ENCODE peak calls at places on chromosomes 7 and 10, in four cellular contexts. J, E, N and K are unnamed samples.

GRCh38 chr7:107387573-107388219 is 82.2 kb upstream of the GPR22 start:
- DNase-seq in J (peak; percentile 68), E (no peak), N (peak; percentile 89), K (no peak)

GRCh38 chr7:123995617-123996326 is 37.1 kb downstream of the TMEM229A start:
- DNase-seq in J (no peak), E (no peak), N (no peak), K (no peak)

GRCh38 chr7:142482899-142483658 is 225.2 kb upstream of the PRSS58 start:
- DNase-seq in J (peak; percentile 51), E (peak; percentile 80), N (peak; percentile 60), K (peak; percentile 13)

GRCh38 chr7:140229591-140230516 is 53.1 kb upstream of the KDM7A start:
- DNase-seq in J (no peak), E (peak; percentile 93), N (no peak), K (no peak)

GRCh38 chr7:150855046-150855445 is 2.7 kb downstream of the AOC1 start:
- DNase-seq in J (no peak), E (no peak), N (no peak), K (no peak)

GRCh38 chr7:6306471-6306870 is 34.0 kb upstream of the CYTH3 start:
- DNase-seq in J (peak; percentile 83), E (no peak), N (peak; percentile 16), K (no peak)

GRCh38 chr10:62443866-62444265 is 69.7 kb downstream of the ZNF365 start:
- DNase-seq in J (peak; percentile 44), E (no peak), N (no peak), K (no peak)

GRCh38 chr10:8617792-8618191 is 563.3 kb downstream of the GATA3 start:
- DNase-seq in J (no peak), E (no peak), N (no peak), K (no peak)

GRCh38 chr7:123769371-123769770 is 20.6 kb upstream of the WASL start:
- DNase-seq in J (peak; percentile 25), E (no peak), N (peak; percentile 12), K (no peak)

GRCh38 chr10:59176241-59177030 is at the start of gene PHYHIPL:
- DNase-seq in J (no peak), E (peak; percentile 59), N (no peak), K (no peak)

GRCh38 chr7:66142334-66142733 is 27.7 kb downstream of the CRCP start:
- DNase-seq in J (no peak), E (no peak), N (no peak), K (no peak)

GRCh38 chr7:66142996-66143395 is 28.3 kb downstream of the CRCP start:
- DNase-seq in J (no peak), E (no peak), N (no peak), K (no peak)

GRCh38 chr7:66138994-66139752 is 24.5 kb downstream of the CRCP start:
- DNase-seq in J (no peak), E (no peak), N (peak; percentile 41), K (no peak)

GRCh38 chr7:66143876-66144332 is 29.3 kb downstream of the CRCP start:
- DNase-seq in J (no peak), E (no peak), N (no peak), K (no peak)

DNA sequence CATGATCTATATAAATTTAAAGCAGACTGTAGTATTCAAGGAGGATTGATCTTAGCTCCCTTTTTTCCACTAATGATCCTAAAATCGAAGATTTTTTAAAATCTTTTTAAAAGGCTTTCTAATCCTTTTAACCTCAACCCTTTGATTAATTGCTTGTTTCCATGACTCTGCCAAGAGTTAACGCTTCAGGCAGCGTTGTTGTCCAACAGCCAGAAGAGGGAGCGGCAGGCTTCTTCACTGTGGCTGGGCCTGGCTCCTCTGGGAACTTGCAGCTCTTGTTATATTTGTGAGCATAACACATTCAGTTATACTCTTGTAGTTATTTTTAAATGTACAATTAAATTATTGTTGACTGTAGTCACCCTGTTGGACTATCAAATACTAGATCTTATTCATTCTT is 26.3 kb downstream of the CRCP start:
- DNase-seq in J (peak; percentile 85), E (no peak), N (peak; percentile 90), K (no peak)
- TF ChIP-seq CTCF in J (peak; percentile 80), E (peak; percentile 59), N (peak; percentile 87), K (no peak)

GRCh38 chr7:100827330-100828226 is at the start of gene EPHB4:
- DNase-seq in J (peak; percentile 82), E (peak; percentile 87), N (peak; percentile 91), K (no peak)

GRCh38 chr7:100826546-100827329 is 585 bp downstream of the EPHB4 start:
- DNase-seq in J (no peak), E (no peak), N (no peak), K (no peak)

GRCh38 chr7:100830396-100830795 is 3.1 kb upstream of the EPHB4 start:
- DNase-seq in J (no peak), E (no peak), N (no peak), K (no peak)

GRCh38 chr7:100832281-100832633 is 4.9 kb upstream of the EPHB4 start:
- DNase-seq in J (no peak), E (no peak), N (no peak), K (no peak)

GRCh38 chr7:100829150-100829716 is 1.9 kb upstream of the EPHB4 start:
- DNase-seq in J (no peak), E (peak; percentile 82), N (no peak), K (no peak)
- H3K4me3 ChIP-seq in J (no peak overlapping the region), E (no peak overlapping the region), N (no peak overlapping the region), K (no peak overlapping the region)

DNA sequence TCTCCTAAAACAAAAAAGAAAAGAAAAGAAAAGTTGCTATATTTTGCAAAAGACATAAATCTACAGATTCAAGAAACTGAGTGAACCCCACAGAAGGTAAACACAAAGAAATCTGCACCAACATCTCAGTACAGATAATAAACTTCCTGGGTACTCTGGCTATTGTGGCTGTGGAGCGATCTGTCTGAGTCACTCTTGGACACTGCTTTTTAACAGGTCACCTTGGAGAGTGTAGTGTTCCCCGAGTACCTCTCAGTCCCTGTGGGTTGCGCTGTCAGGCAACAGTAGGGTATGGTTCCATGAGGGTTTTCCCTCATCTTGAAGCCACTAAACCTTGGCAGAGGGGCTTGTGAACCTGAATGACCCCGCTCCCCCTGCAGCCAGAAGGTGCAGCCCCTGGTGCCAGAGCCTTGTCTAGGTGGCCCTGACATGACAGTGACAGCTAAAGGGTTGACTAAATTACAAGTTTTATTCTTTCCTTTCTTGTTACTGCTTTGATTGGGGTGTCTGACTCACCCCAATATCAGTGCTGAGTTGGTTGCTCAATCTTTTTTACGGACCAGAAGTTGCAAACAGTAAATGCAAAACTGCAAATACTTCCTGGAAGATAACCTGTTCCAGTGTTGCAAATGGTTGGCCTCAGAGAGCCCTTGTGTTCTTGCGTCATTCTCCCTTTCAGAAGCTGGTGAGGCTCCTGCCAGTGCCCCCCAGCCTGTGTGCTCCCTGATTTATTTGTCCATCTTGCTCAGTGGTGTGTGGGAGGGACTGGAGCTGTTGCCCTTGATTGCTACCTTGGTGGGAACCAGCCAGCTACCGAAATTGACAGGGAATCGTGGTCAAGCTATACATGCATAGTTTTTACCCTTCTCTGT is 30.6 kb downstream of the POR start:
- DNase-seq in J (peak; percentile 37), E (no peak), N (peak; percentile 94), K (no peak)
- TF ChIP-seq CTCF in J (no peak), E (no peak), N (peak; percentile 13), K (no peak)

GRCh38 chr10:96376483-96376882 is 17.7 kb upstream of the OPALIN start:
- DNase-seq in J (no peak), E (no peak), N (no peak), K (peak; percentile 16)

GRCh38 chr10:96374985-96375830 is 16.4 kb upstream of the OPALIN start:
- DNase-seq in J (peak; percentile 83), E (peak; percentile 90), N (peak; percentile 86), K (peak; percentile 34)

GRCh38 chr10:96377816-96378294 is 19.1 kb upstream of the OPALIN start:
- DNase-seq in J (peak; percentile 50), E (no peak), N (peak; percentile 76), K (no peak)

GRCh38 chr10:96374004-96374403 is 15.2 kb upstream of the OPALIN start:
- DNase-seq in J (no peak), E (no peak), N (no peak), K (no peak)

GRCh38 chr10:96374639-96374984 is 15.8 kb upstream of the OPALIN start:
- DNase-seq in J (no peak), E (no peak), N (no peak), K (no peak)
- H3K4me3 ChIP-seq in J (peak overlapping the region; percentile 64), E (no peak overlapping the region), N (no peak overlapping the region), K (no peak overlapping the region)

GRCh38 chr10:71749396-71749795 is 23.9 kb downstream of the VSIR start:
- DNase-seq in J (no peak), E (peak; percentile 82), N (no peak), K (no peak)

GRCh38 chr10:71747808-71748523 is 25.4 kb downstream of the VSIR start:
- DNase-seq in J (no peak), E (peak; percentile 88), N (no peak), K (no peak)

GRCh38 chr10:71747039-71747807 is 26.1 kb downstream of the VSIR start:
- DNase-seq in J (no peak), E (no peak), N (peak; percentile 60), K (no peak)

GRCh38 chr10:71750124-71750841 is 23.0 kb downstream of the VSIR start:
- DNase-seq in J (no peak), E (peak; percentile 88), N (no peak), K (no peak)

GRCh38 chr10:71748671-71749191 is 24.6 kb downstream of the VSIR start:
- DNase-seq in J (no peak), E (peak; percentile 96), N (no peak), K (peak; percentile 70)
- TF ChIP-seq CTCF in J (no peak), E (peak; percentile 54), N (no peak), K (peak; percentile 15)